ENCODE peak calls at places on chromosomes 16 and 17, in six cellular contexts. One of them, this sample, is unnamed.

GRCh38 chr16:89829630-89830437 is 1.6 kb downstream of the SPIRE2 start:
- DNase-seq in fibroblast of lung: no peak
- DNase-seq in AG04449: no peak
- DNase-seq in CD4-positive, alpha-beta T cell: no peak
- DNase-seq in RWPE1: no peak
- DNase-seq in adrenal gland: no peak
- DNase-seq in this sample: no peak

GRCh38 chr16:75537795-75538194 is 1.9 kb upstream of the CHST5 start:
- DNase-seq in fibroblast of lung: no peak
- DNase-seq in AG04449: no peak
- DNase-seq in CD4-positive, alpha-beta T cell: no peak
- DNase-seq in RWPE1: no peak
- DNase-seq in adrenal gland: no peak
- DNase-seq in this sample: no peak

GRCh38 chr16:3180445-3180878 is 7.5 kb upstream of the OR1F1 start:
- DNase-seq in fibroblast of lung: no peak
- DNase-seq in AG04449: no peak
- DNase-seq in CD4-positive, alpha-beta T cell: no peak
- DNase-seq in RWPE1: no peak
- DNase-seq in adrenal gland: no peak
- DNase-seq in this sample: no peak

GRCh38 chr16:50970221-50970620 is 180.8 kb downstream of the SALL1 start:
- DNase-seq in fibroblast of lung: no peak
- DNase-seq in AG04449: no peak
- DNase-seq in CD4-positive, alpha-beta T cell: no peak
- DNase-seq in RWPE1: no peak
- DNase-seq in adrenal gland: no peak
- DNase-seq in this sample: no peak

GRCh38 chr17:77501101-77501566 is 360.4 kb downstream of the SEC14L1 start:
- DNase-seq in fibroblast of lung: no peak
- DNase-seq in AG04449: no peak
- DNase-seq in CD4-positive, alpha-beta T cell: no peak
- DNase-seq in RWPE1: no peak
- DNase-seq in adrenal gland: no peak
- DNase-seq in this sample: no peak

GRCh38 chr17:57442914-57443571 is 186.7 kb downstream of the MSI2 start:
- DNase-seq in fibroblast of lung: peak
- DNase-seq in AG04449: no peak
- DNase-seq in CD4-positive, alpha-beta T cell: peak
- DNase-seq in RWPE1: peak
- DNase-seq in adrenal gland: peak
- DNase-seq in this sample: no peak

GRCh38 chr17:12024332-12024731 is 3.7 kb downstream of the MAP2K4 start:
- DNase-seq in fibroblast of lung: peak
- DNase-seq in AG04449: no peak
- DNase-seq in CD4-positive, alpha-beta T cell: no peak
- DNase-seq in RWPE1: peak
- DNase-seq in adrenal gland: no peak
- DNase-seq in this sample: no peak

GRCh38 chr17:49365667-49366066 is 3.6 kb upstream of the ZNF652 start:
- DNase-seq in fibroblast of lung: no peak
- DNase-seq in AG04449: no peak
- DNase-seq in CD4-positive, alpha-beta T cell: no peak
- DNase-seq in RWPE1: no peak
- DNase-seq in adrenal gland: peak
- DNase-seq in this sample: no peak

GRCh38 chr16:10126686-10127085 is 55.5 kb downstream of the GRIN2A start:
- DNase-seq in fibroblast of lung: peak
- DNase-seq in AG04449: no peak
- DNase-seq in CD4-positive, alpha-beta T cell: no peak
- DNase-seq in RWPE1: no peak
- DNase-seq in adrenal gland: no peak
- DNase-seq in this sample: no peak

GRCh38 chr16:87657621-87658192 is 55.4 kb downstream of the JPH3 start:
- DNase-seq in fibroblast of lung: peak
- DNase-seq in AG04449: no peak
- DNase-seq in CD4-positive, alpha-beta T cell: no peak
- DNase-seq in RWPE1: no peak
- DNase-seq in adrenal gland: no peak
- DNase-seq in this sample: no peak

GRCh38 chr16:15435216-15435864 is 952 bp downstream of the BMERB1 start:
- DNase-seq in fibroblast of lung: no peak
- DNase-seq in AG04449: no peak
- DNase-seq in CD4-positive, alpha-beta T cell: no peak
- DNase-seq in RWPE1: no peak
- DNase-seq in adrenal gland: no peak
- DNase-seq in this sample: no peak

GRCh38 chr16:56593573-56594291 is 4.4 kb downstream of the MT3 start:
- DNase-seq in fibroblast of lung: no peak
- DNase-seq in AG04449: no peak
- DNase-seq in CD4-positive, alpha-beta T cell: no peak
- DNase-seq in RWPE1: no peak
- DNase-seq in adrenal gland: no peak
- DNase-seq in this sample: no peak

GRCh38 chr16:63467513-63467912 is 1431.3 kb upstream of the CDH8 start:
- DNase-seq in fibroblast of lung: peak
- DNase-seq in AG04449: no peak
- DNase-seq in CD4-positive, alpha-beta T cell: no peak
- DNase-seq in RWPE1: no peak
- DNase-seq in adrenal gland: no peak
- DNase-seq in this sample: no peak

GRCh38 chr17:77115510-77115909 is 25.3 kb upstream of the SEC14L1 start:
- DNase-seq in fibroblast of lung: no peak
- DNase-seq in AG04449: no peak
- DNase-seq in CD4-positive, alpha-beta T cell: no peak
- DNase-seq in RWPE1: no peak
- DNase-seq in adrenal gland: no peak
- DNase-seq in this sample: no peak

GRCh38 chr17:80279895-80280294 is 19.2 kb downstream of the RNF213 start:
- DNase-seq in fibroblast of lung: peak
- DNase-seq in AG04449: peak
- DNase-seq in CD4-positive, alpha-beta T cell: no peak
- DNase-seq in RWPE1: no peak
- DNase-seq in adrenal gland: no peak
- DNase-seq in this sample: peak

GRCh38 chr16:6018848-6019489 is 921.4 kb upstream of the EEF2KMT start:
- DNase-seq in fibroblast of lung: peak
- DNase-seq in AG04449: no peak
- DNase-seq in CD4-positive, alpha-beta T cell: no peak
- DNase-seq in RWPE1: no peak
- DNase-seq in adrenal gland: no peak
- DNase-seq in this sample: no peak

GRCh38 chr16:1319041-1319440 is 9.6 kb downstream of the UBE2I start:
- DNase-seq in fibroblast of lung: no peak
- DNase-seq in AG04449: no peak
- DNase-seq in CD4-positive, alpha-beta T cell: no peak
- DNase-seq in RWPE1: no peak
- DNase-seq in adrenal gland: no peak
- DNase-seq in this sample: no peak

GRCh38 chr17:45018514-45019176 is 32.8 kb downstream of the DCAKD start:
- DNase-seq in fibroblast of lung: no peak
- DNase-seq in AG04449: no peak
- DNase-seq in CD4-positive, alpha-beta T cell: no peak
- DNase-seq in RWPE1: no peak
- DNase-seq in adrenal gland: no peak
- DNase-seq in this sample: no peak

GRCh38 chr16:1474047-1474446 is 781 bp downstream of the CLCN7 start:
- DNase-seq in fibroblast of lung: no peak
- DNase-seq in AG04449: no peak
- DNase-seq in CD4-positive, alpha-beta T cell: no peak
- DNase-seq in RWPE1: peak
- DNase-seq in adrenal gland: no peak
- DNase-seq in this sample: no peak

GRCh38 chr17:57671546-57672204 is 73.4 kb downstream of the CCDC182 start:
- DNase-seq in fibroblast of lung: peak
- DNase-seq in AG04449: no peak
- DNase-seq in CD4-positive, alpha-beta T cell: peak
- DNase-seq in RWPE1: peak
- DNase-seq in adrenal gland: peak
- DNase-seq in this sample: peak

GRCh38 chr16:84924339-84925091 is 86.8 kb downstream of the ZDHHC7 start:
- DNase-seq in fibroblast of lung: no peak
- DNase-seq in AG04449: no peak
- DNase-seq in CD4-positive, alpha-beta T cell: no peak
- DNase-seq in RWPE1: no peak
- DNase-seq in adrenal gland: peak
- DNase-seq in this sample: no peak

GRCh38 chr16:65071371-65072311 is 50.2 kb downstream of the CDH11 start:
- DNase-seq in fibroblast of lung: peak
- DNase-seq in AG04449: no peak
- DNase-seq in CD4-positive, alpha-beta T cell: no peak
- DNase-seq in RWPE1: no peak
- DNase-seq in adrenal gland: peak
- DNase-seq in this sample: no peak

GRCh38 chr16:64132190-64132589 is 989.7 kb downstream of the CDH11 start:
- DNase-seq in fibroblast of lung: no peak
- DNase-seq in AG04449: no peak
- DNase-seq in CD4-positive, alpha-beta T cell: no peak
- DNase-seq in RWPE1: no peak
- DNase-seq in adrenal gland: no peak
- DNase-seq in this sample: no peak

GRCh38 chr17:2924211-2924610 is 128.0 kb downstream of the RAP1GAP2 start:
- DNase-seq in fibroblast of lung: peak
- DNase-seq in AG04449: no peak
- DNase-seq in CD4-positive, alpha-beta T cell: no peak
- DNase-seq in RWPE1: peak
- DNase-seq in adrenal gland: no peak
- DNase-seq in this sample: no peak

GRCh38 chr16:89344846-89345577 is 127.5 kb downstream of the ZNF778 start:
- DNase-seq in fibroblast of lung: no peak
- DNase-seq in AG04449: no peak
- DNase-seq in CD4-positive, alpha-beta T cell: no peak
- DNase-seq in RWPE1: no peak
- DNase-seq in adrenal gland: no peak
- DNase-seq in this sample: no peak

GRCh38 chr16:86498155-86498651 is 12.1 kb upstream of the FOXF1 start:
- DNase-seq in fibroblast of lung: no peak
- DNase-seq in AG04449: no peak
- DNase-seq in CD4-positive, alpha-beta T cell: no peak
- DNase-seq in RWPE1: no peak
- DNase-seq in adrenal gland: no peak
- DNase-seq in this sample: no peak
- TF ChIP-seq CTCF in fibroblast of lung: peak
- TF ChIP-seq CTCF in AG04449: peak
- TF ChIP-seq CTCF in CD4-positive, alpha-beta T cell: no peak
- TF ChIP-seq CTCF in RWPE1: no peak
- TF ChIP-seq CTCF in adrenal gland: no peak
- TF ChIP-seq CTCF in this sample: no peak

DNA sequence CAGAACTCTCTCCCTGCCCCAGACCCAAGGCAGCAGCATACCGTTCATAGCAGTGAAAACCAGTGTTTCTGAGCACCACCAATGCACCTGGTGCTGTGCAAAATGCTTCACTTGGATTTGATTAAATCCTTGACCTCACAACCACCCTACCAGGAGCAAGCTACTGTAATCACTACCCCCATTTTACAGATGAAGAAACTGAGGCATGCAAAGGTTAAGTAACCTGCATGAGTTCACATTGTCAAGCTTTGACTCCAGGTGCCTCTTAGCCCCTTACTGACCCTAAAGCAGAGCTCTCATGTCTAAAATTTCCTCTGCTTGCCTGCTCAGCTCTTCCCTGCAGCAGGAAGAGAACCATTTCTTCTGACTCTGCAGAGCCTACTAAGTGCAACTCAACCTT is 34.2 kb upstream of the GOSR2 start:
- DNase-seq in fibroblast of lung: no peak
- DNase-seq in AG04449: no peak
- DNase-seq in CD4-positive, alpha-beta T cell: no peak
- DNase-seq in RWPE1: no peak
- DNase-seq in adrenal gland: no peak
- DNase-seq in this sample: no peak
- TF ChIP-seq CTCF in fibroblast of lung: no peak
- TF ChIP-seq CTCF in AG04449: no peak
- TF ChIP-seq CTCF in CD4-positive, alpha-beta T cell: no peak
- TF ChIP-seq CTCF in RWPE1: no peak
- TF ChIP-seq CTCF in adrenal gland: no peak
- TF ChIP-seq CTCF in this sample: no peak

GRCh38 chr17:63437287-63438091 is 8.6 kb downstream of the CYB561 start:
- DNase-seq in fibroblast of lung: no peak
- DNase-seq in AG04449: no peak
- DNase-seq in CD4-positive, alpha-beta T cell: no peak
- DNase-seq in RWPE1: no peak
- DNase-seq in adrenal gland: peak
- DNase-seq in this sample: no peak

GRCh38 chr17:63434951-63435571 is 11.0 kb downstream of the CYB561 start:
- DNase-seq in fibroblast of lung: peak
- DNase-seq in AG04449: no peak
- DNase-seq in CD4-positive, alpha-beta T cell: no peak
- DNase-seq in RWPE1: peak
- DNase-seq in adrenal gland: peak
- DNase-seq in this sample: peak

GRCh38 chr17:63438092-63439051 is 7.7 kb downstream of the CYB561 start:
- DNase-seq in fibroblast of lung: no peak
- DNase-seq in AG04449: no peak
- DNase-seq in CD4-positive, alpha-beta T cell: no peak
- DNase-seq in RWPE1: no peak
- DNase-seq in adrenal gland: no peak
- DNase-seq in this sample: no peak

GRCh38 chr17:63435681-63436522 is 10.2 kb downstream of the CYB561 start:
- DNase-seq in fibroblast of lung: no peak
- DNase-seq in AG04449: no peak
- DNase-seq in CD4-positive, alpha-beta T cell: no peak
- DNase-seq in RWPE1: peak
- DNase-seq in adrenal gland: no peak
- DNase-seq in this sample: peak

GRCh38 chr17:63436523-63437110 is 9.5 kb downstream of the CYB561 start:
- DNase-seq in fibroblast of lung: no peak
- DNase-seq in AG04449: no peak
- DNase-seq in CD4-positive, alpha-beta T cell: no peak
- DNase-seq in RWPE1: no peak
- DNase-seq in adrenal gland: no peak
- DNase-seq in this sample: no peak
- TF ChIP-seq CTCF in fibroblast of lung: peak
- TF ChIP-seq CTCF in AG04449: no peak
- TF ChIP-seq CTCF in CD4-positive, alpha-beta T cell: no peak
- TF ChIP-seq CTCF in RWPE1: no peak
- TF ChIP-seq CTCF in adrenal gland: no peak
- TF ChIP-seq CTCF in this sample: no peak

DNA sequence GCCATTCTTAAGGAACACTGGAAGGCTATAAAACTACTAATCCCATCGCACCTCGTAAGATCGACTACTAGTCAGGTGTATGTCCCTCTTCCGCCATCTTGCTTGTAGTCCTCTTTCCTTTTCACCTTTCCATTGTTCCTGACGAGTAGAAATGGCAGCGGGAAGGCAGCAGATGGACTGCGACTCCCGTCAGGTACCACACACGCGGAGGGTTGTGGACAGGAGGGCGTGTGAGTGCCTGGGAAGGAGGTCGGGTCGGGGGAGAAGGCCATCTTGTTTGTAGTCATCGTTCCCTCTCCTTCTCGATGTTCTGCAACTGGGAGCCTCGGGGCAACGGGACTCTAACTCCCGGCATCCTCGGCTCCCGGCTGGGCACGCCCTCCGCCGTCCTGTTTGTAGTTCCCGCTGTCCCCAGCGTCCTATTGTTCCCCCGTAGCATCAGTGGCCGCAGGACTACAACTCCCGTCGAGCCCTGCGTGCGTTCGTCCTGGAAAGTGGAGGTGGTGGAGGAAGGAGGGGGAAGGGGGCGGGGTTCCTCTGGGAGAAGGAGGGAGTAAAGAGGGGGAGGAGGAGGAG is 324 bp upstream of the FBXL19 start:
- DNase-seq in fibroblast of lung: peak
- DNase-seq in AG04449: peak
- DNase-seq in CD4-positive, alpha-beta T cell: peak
- DNase-seq in RWPE1: peak
- DNase-seq in adrenal gland: peak
- DNase-seq in this sample: peak
- TF ChIP-seq CTCF in fibroblast of lung: no peak
- TF ChIP-seq CTCF in AG04449: no peak
- TF ChIP-seq CTCF in CD4-positive, alpha-beta T cell: no peak
- TF ChIP-seq CTCF in RWPE1: no peak
- TF ChIP-seq CTCF in adrenal gland: no peak
- TF ChIP-seq CTCF in this sample: no peak

This sample was measured in breast epithelium.